ENCODE peak calls at places on chromosomes 12 and 14, in nine cellular contexts. O is mesendoderm, B is aorta, N is breast epithelium, J is right cardiac atrium, H is MM.1S, A is ovary, Y is tibial artery, V is heart left ventricle. E is an unnamed sample.

GRCh38 chr12:42590324-42590934 is 883 bp upstream of the PRICKLE1 start:
- DNase-seq in O (peak; percentile 60), B (peak; percentile 78), N (no peak), J (peak; percentile 44), H (peak; percentile 16), A (peak; percentile 27), Y (peak; percentile 28), V (peak; percentile 54), E (no peak)

GRCh38 chr12:112796067-112796466 is 4.5 kb downstream of the RPH3A start:
- DNase-seq in O (peak; percentile 68), B (no peak), N (no peak), J (no peak), H (no peak), A (no peak), Y (no peak), V (no peak), E (no peak)

GRCh38 chr14:105064721-105065143 is 498 bp downstream of the GPR132 start:
- DNase-seq in O (no peak), B (no peak), N (no peak), J (no peak), H (peak; percentile 30), A (no peak), Y (no peak), V (no peak), E (no peak)

GRCh38 chr14:79278286-79278797 is 933.0 kb downstream of the DIO2 start:
- DNase-seq in O (no peak), B (no peak), N (no peak), J (no peak), H (no peak), A (no peak), Y (no peak), V (no peak), E (no peak)

GRCh38 chr14:73489481-73490175 is 1.1 kb upstream of the RIOX1 start:
- DNase-seq in O (peak; percentile 61), B (no peak), N (no peak), J (no peak), H (no peak), A (no peak), Y (no peak), V (no peak), E (no peak)

GRCh38 chr12:40946612-40947194 is 241.4 kb upstream of the PDZRN4 start:
- DNase-seq in O (peak; percentile 25), B (no peak), N (no peak), J (no peak), H (peak; percentile 51), A (no peak), Y (no peak), V (no peak), E (no peak)

GRCh38 chr12:31756977-31757420 is 28.2 kb upstream of the AMN1 start:
- DNase-seq in O (no peak), B (no peak), N (no peak), J (no peak), H (no peak), A (no peak), Y (no peak), V (no peak), E (no peak)

GRCh38 chr12:120758798-120759590 is 33.4 kb downstream of the ACADS start:
- DNase-seq in O (no peak), B (no peak), N (no peak), J (no peak), H (no peak), A (no peak), Y (no peak), V (no peak), E (no peak)

GRCh38 chr12:70646850-70647249 is 9.6 kb upstream of the PTPRB start:
- DNase-seq in O (no peak), B (no peak), N (no peak), J (no peak), H (no peak), A (no peak), Y (no peak), V (no peak), E (no peak)

GRCh38 chr12:53230971-53231858 is 794 bp downstream of the RARG start:
- DNase-seq in O (no peak), B (peak; percentile 68), N (no peak), J (no peak), H (no peak), A (no peak), Y (no peak), V (no peak), E (no peak)

GRCh38 chr12:84874125-84874824 is 38.3 kb downstream of the SLC6A15 start:
- DNase-seq in O (peak; percentile 50), B (no peak), N (no peak), J (no peak), H (peak; percentile 73), A (no peak), Y (no peak), V (no peak), E (no peak)

GRCh38 chr12:54138219-54138618 is 50.6 kb downstream of the SMUG1 start:
- DNase-seq in O (no peak), B (peak; percentile 25), N (no peak), J (no peak), H (no peak), A (no peak), Y (no peak), V (no peak), E (no peak)

GRCh38 chr12:43551971-43552559 is at the start of gene ADAMTS20:
- DNase-seq in O (peak; percentile 93), B (peak; percentile 71), N (no peak), J (no peak), H (no peak), A (no peak), Y (no peak), V (no peak), E (no peak)

GRCh38 chr14:103627073-103628025 is 1.7 kb upstream of the KLC1 start:
- DNase-seq in O (no peak), B (no peak), N (no peak), J (no peak), H (no peak), A (no peak), Y (no peak), V (peak; percentile 29), E (no peak)

DNA sequence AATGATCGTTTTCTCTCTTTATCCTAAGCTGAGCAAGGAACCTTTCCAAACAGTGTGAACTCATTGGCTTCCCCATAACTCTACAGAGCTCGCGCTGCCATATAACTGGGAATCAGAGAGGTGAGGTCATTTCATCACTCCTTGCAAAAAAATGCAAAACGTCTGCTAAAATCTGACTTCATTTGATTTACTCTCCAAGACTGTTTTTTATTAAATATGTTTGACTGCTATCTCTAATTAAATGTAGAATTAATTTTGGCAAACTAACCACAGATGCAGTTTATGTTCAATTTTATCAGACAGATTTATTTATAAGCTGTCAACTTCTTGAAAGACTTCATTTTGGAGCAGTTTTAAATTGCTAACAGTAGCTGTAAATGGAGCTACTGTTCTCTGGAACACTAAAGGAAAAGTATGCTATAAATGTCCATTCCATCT is 131.6 kb upstream of the SOX5 start:
- DNase-seq in O (no peak), B (no peak), N (no peak), J (no peak), H (no peak), A (no peak), Y (no peak), V (no peak), E (no peak)
- H3K4me1 ChIP-seq in O (peaks cover 3% of the 10 kb centered on the region), B (no peaks in the 10 kb centered on the region), N (no peaks in the 10 kb centered on the region), J (no peaks in the 10 kb centered on the region), H (no peaks in the 10 kb centered on the region), A (no peaks in the 10 kb centered on the region), Y (no peaks in the 10 kb centered on the region), V (no peaks in the 10 kb centered on the region), E (no peaks in the 10 kb centered on the region)

GRCh38 chr14:68970736-68971135 is 8.4 kb downstream of the ACTN1 start:
- DNase-seq in O (no peak), B (no peak), N (no peak), J (no peak), H (no peak), A (no peak), Y (no peak), V (no peak), E (no peak)
- H3K27ac ChIP-seq in O (no peak overlapping the region), B (peak overlapping the region; percentile 46), N (peak overlapping the region; percentile 83), J (no peak overlapping the region), H (peak overlapping the region; percentile 47), A (no peak overlapping the region), Y (peak overlapping the region; percentile 97), V (peak overlapping the region; percentile 81), E (peak overlapping the region; percentile 53)

GRCh38 chr14:32637582-32637981 is 301.1 kb upstream of the NPAS3 start:
- DNase-seq in O (no peak), B (no peak), N (no peak), J (no peak), H (no peak), A (no peak), Y (no peak), V (no peak), E (no peak)

GRCh38 chr14:32639208-32639607 is 299.5 kb upstream of the NPAS3 start:
- DNase-seq in O (no peak), B (no peak), N (no peak), J (no peak), H (no peak), A (no peak), Y (no peak), V (no peak), E (no peak)

GRCh38 chr14:32633930-32634329 is 304.7 kb upstream of the NPAS3 start:
- DNase-seq in O (no peak), B (no peak), N (no peak), J (no peak), H (no peak), A (no peak), Y (no peak), V (no peak), E (no peak)

GRCh38 chr14:32633214-32633864 is 304.2 kb downstream of the AKAP6 start:
- DNase-seq in O (no peak), B (no peak), N (no peak), J (no peak), H (no peak), A (no peak), Y (no peak), V (no peak), E (no peak)

DNA sequence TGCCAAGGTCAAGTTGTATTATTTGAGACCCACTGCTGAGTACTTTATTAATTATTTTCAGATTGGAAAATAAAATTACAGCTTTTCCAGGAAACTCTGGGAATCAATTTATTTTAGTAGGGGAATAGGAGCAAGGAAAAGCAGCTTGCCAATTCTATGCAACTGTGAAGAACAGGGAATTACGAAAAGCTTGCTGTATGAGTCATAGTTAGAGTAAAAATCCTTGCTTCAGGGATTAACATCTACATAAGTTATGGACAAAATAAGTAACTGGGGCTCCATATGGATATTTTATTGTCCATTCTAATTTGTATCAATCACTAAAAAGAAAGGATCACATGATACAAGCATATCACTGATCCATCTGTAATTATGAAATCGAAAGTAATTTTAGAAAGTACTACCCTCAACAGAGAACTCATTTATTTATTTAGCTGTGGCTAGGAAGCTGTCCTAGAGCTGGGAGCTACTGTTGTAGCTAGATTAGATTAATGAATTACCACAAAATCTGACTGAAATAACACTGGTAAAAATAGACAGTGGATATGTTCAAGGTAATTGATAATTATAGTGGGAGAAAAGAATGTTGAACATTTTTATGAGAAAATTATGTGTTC is 303.5 kb upstream of the NPAS3 start:
- DNase-seq in O (peak; percentile 4), B (no peak), N (no peak), J (no peak), H (no peak), A (no peak), Y (no peak), V (no peak), E (no peak)
- H3K4me1 ChIP-seq in O (no peaks in the 10 kb centered on the region), B (no peaks in the 10 kb centered on the region), N (no peaks in the 10 kb centered on the region), J (peaks cover 3% of the 10 kb centered on the region), H (no peaks in the 10 kb centered on the region), A (no peaks in the 10 kb centered on the region), Y (no peaks in the 10 kb centered on the region), V (no peaks in the 10 kb centered on the region), E (no peaks in the 10 kb centered on the region)

DNA sequence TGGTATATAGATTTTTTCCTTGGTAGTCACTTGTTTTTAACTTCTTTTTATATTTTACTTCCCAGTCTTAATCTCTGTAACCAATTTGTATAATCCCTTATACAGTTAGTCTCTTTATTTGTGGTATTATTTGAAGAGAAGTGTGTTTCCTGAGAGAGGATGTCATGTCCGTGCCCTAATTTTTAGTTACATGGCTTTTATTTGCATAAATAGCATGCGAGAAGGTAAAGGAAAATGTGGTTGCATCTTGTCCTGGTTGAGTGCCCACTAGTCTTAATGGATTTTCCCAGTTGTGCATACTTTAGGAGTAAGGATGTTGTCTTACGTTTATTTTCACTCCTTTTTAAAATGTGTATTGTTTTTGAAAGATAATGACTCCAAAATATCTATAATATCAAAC is 27.5 kb downstream of the RAP1B start:
- DNase-seq in O (no peak), B (no peak), N (no peak), J (no peak), H (no peak), A (no peak), Y (no peak), V (no peak), E (no peak)
- H3K27ac ChIP-seq in O (no peak overlapping the region), B (no peak overlapping the region), N (no peak overlapping the region), J (no peak overlapping the region), H (no peak overlapping the region), A (no peak overlapping the region), Y (no peak overlapping the region), V (no peak overlapping the region), E (no peak overlapping the region)

E was measured in lung.